ENCODE peak calls at places on chromosomes 6 and 20, in four cellular contexts. G is CD8-positive, alpha-beta T cell; T is PC-3; E is body of pancreas. A is an unnamed sample.

GRCh38 chr20:58898629-58899028 is 46.1 kb downstream of the GNAS start:
- DNase-seq in G (no peak), T (no peak), E (no peak), A (no peak)

GRCh38 chr20:2237059-2237458 is 58.7 kb upstream of the TGM3 start:
- DNase-seq in G (no peak), T (peak), E (peak), A (peak)

GRCh38 chr6:126156973-126157372 is 170.6 kb downstream of the TRMT11 start:
- DNase-seq in G (no peak), T (no peak), E (no peak), A (no peak)

GRCh38 chr20:61556116-61556515 is 304.1 kb downstream of the CDH4 start:
- DNase-seq in G (no peak), T (no peak), E (no peak), A (no peak)

GRCh38 chr6:53347250-53347920 is 1.4 kb downstream of the ELOVL5 start:
- DNase-seq in G (peak), T (peak), E (peak), A (no peak)

GRCh38 chr6:160055378-160055777 is 66.2 kb upstream of the SLC22A1 start:
- DNase-seq in G (no peak), T (no peak), E (no peak), A (no peak)

GRCh38 chr6:2839195-2839981 is 2.3 kb downstream of the SERPINB1 start:
- DNase-seq in G (no peak), T (peak), E (peak), A (peak)

GRCh38 chr6:37565267-37566208 is 65.8 kb upstream of the CCDC167 start:
- DNase-seq in G (no peak), T (no peak), E (no peak), A (no peak)

GRCh38 chr20:57092112-57092899 is 174.1 kb downstream of the BMP7 start:
- DNase-seq in G (peak), T (peak), E (peak), A (no peak)

GRCh38 chr6:85676086-85676729 is 33.5 kb upstream of the SYNCRIP start:
- DNase-seq in G (no peak), T (peak), E (no peak), A (no peak)

GRCh38 chr20:43716757-43717615 is 9.8 kb downstream of the GTSF1L start:
- DNase-seq in G (no peak), T (no peak), E (no peak), A (no peak)

GRCh38 chr6:38973178-38974057 is 75.2 kb upstream of the GLP1R start:
- DNase-seq in G (no peak), T (peak), E (peak), A (peak)

GRCh38 chr6:45500924-45501816 is 123.4 kb upstream of the SUPT3H start:
- DNase-seq in G (no peak), T (no peak), E (no peak), A (no peak)

GRCh38 chr20:478949-479429 is 16.7 kb upstream of the TBC1D20 start:
- DNase-seq in G (peak), T (peak), E (peak), A (no peak)

GRCh38 chr6:19812512-19813119 is 24.6 kb upstream of the ID4 start:
- DNase-seq in G (no peak), T (peak), E (peak), A (no peak)

GRCh38 chr6:26420607-26421235 is 18.6 kb downstream of the BTN3A1 start:
- DNase-seq in G (peak), T (peak), E (peak), A (peak)

GRCh38 chr6:147035891-147036290 is 168.3 kb upstream of the STXBP5 start:
- DNase-seq in G (no peak), T (no peak), E (no peak), A (no peak)

GRCh38 chr20:62804632-62805364 is at the start of gene OGFR:
- DNase-seq in G (peak), T (peak), E (peak), A (peak)

GRCh38 chr6:43936476-43936875 is 166.5 kb downstream of the VEGFA start:
- DNase-seq in G (no peak), T (no peak), E (no peak), A (no peak)

GRCh38 chr6:132380358-132380757 is 20.9 kb downstream of the MOXD1 start:
- DNase-seq in G (no peak), T (no peak), E (no peak), A (no peak)

GRCh38 chr20:9617940-9618339 is 103.5 kb downstream of the LAMP5 start:
- DNase-seq in G (no peak), T (peak), E (peak), A (no peak)

GRCh38 chr6:105587349-105588115 is 184.7 kb upstream of the PREP start:
- DNase-seq in G (peak), T (peak), E (no peak), A (no peak)

GRCh38 chr6:50030350-50030749 is 8.6 kb upstream of the DEFB110 start:
- DNase-seq in G (no peak), T (no peak), E (no peak), A (no peak)

DNA sequence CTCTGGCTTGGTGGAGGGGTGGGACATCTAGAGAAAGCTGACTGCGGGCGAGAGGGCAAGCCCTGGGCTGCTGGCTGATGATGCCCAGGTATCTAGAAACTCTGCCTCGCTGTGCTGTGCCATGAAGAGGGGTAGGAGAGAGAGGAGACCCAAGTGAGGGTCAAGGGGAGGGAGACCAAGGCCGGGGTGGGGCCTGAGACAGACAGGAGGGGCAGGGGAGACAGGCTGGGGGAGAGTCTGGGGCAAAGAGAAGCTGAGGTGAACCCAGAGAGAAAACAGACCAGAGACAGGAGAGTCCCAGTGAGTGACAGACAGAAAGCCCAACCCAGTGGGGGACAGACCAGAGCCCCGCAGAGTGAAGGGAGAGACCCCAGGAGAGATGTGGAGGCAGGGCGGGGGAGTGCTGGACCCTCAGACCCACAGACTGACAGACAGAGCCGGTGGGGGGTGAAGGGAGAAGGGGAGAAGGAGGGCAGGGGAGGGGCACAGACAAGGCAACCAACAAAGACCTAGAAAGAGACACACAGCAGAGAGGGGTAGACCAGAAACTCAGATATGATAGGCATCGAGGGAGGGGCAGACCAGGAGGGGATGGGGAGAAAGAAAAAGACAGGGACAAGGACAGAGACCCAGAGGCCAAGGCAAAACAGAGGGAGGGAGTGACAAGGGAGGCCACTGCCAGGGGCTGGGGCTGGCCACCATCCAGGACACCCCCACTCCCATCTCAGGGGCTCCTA is 5.9 kb downstream of the TEAD3 start:
- DNase-seq in G (no peak), T (no peak), E (no peak), A (no peak)
- H3K4me3 ChIP-seq in G (no peak), T (no peak), E (no peak), A (no peak)

DNA sequence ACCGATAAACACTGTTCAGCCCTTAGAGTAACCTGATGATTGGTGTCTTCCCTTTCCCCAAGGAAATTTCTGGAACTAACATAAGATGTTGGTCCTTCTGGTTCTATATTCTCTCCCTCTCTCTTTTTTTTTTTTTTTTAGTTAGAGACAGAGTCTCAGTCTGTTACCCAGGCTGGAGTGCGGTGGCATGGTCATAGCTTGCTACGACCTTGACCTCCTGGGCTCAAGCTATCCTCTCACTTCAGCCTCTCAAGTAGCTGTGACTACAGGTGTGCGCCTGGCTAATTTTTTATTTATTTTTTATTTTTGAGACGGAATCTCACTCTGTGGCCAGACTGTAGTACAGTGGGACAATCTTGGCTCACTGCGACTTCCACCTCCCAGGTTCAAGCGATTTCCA is 12.9 kb downstream of the PANK2 start:
- DNase-seq in G (no peak), T (no peak), E (no peak), A (no peak)
- H3K4me3 ChIP-seq in G (no peak), T (no peak), E (no peak), A (no peak)

DNA sequence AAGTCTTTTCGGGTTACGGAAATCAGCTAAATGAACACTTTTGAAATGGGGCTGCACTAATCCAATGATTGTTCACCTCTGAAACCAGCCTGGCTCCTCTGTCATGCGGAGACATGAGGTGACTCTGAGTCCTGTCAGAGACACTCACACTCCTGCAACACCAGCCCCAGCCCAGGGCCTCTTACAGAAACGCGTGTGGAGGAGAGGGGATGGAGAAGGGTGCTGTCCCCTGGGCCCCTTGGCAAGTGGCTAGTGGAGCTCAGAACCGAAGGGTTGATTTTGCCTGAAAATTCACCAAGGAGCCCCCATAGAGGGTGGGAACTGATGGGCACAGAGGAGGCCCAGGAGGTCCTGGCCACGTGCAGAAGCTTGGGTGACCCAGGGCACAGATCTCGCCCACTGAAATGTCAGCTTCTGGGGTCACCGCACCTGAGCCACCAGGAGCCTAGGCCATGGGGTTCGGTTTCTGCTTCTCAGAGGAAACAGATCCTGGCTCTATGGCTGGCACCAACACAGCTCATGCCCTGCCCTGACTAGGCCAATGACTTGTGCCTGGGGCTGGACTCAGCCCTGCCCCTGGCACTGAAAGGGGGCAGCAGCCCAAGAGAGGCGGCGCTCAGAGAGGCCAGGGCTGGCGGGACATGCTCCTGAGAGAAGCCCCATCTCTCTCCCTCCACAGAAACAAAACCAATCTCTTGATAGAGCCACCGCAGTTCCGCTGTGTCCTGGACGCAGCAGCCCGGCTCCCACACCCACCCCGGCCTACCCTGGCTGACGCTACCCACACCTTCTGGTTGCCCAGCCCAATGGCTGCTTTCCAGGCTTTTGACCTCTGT is 144.7 kb downstream of the ERMARD start:
- DNase-seq in G (no peak), T (no peak), E (no peak), A (no peak)
- H3K4me3 ChIP-seq in G (no peak), T (no peak), E (no peak), A (no peak)

GRCh38 chr6:5102266-5102970 is 17.3 kb downstream of the PPP1R3G start:
- DNase-seq in G (no peak), T (no peak), E (no peak), A (no peak)
- H3K4me3 ChIP-seq in G (no peak), T (no peak), E (no peak), A (no peak)

GRCh38 chr6:42420741-42421140 is 31.0 kb downstream of the TRERF1 start:
- DNase-seq in G (no peak), T (no peak), E (no peak), A (no peak)

GRCh38 chr6:42419490-42420280 is 32.0 kb downstream of the TRERF1 start:
- DNase-seq in G (no peak), T (no peak), E (no peak), A (no peak)

GRCh38 chr6:42426191-42426590 is 25.5 kb downstream of the TRERF1 start:
- DNase-seq in G (no peak), T (no peak), E (no peak), A (no peak)

GRCh38 chr6:42424906-42425474 is 26.7 kb downstream of the TRERF1 start:
- DNase-seq in G (no peak), T (no peak), E (no peak), A (no peak)

GRCh38 chr6:42423244-42423643 is 28.5 kb downstream of the TRERF1 start:
- DNase-seq in G (peak), T (no peak), E (no peak), A (no peak)
- H3K4me3 ChIP-seq in G (no peak), T (no peak), E (no peak), A (no peak)

GRCh38 chr6:141402489-141402888 is 730.2 kb upstream of the GJE1 start:
- DNase-seq in G (no peak), T (no peak), E (no peak), A (no peak)

GRCh38 chr6:141401851-141402250 is 730.9 kb upstream of the GJE1 start:
- DNase-seq in G (no peak), T (no peak), E (no peak), A (no peak)

GRCh38 chr6:141401168-141401567 is 731.6 kb upstream of the GJE1 start:
- DNase-seq in G (no peak), T (no peak), E (no peak), A (no peak)

GRCh38 chr6:141403103-141403502 is 729.6 kb upstream of the GJE1 start:
- DNase-seq in G (no peak), T (no peak), E (no peak), A (no peak)

DNA sequence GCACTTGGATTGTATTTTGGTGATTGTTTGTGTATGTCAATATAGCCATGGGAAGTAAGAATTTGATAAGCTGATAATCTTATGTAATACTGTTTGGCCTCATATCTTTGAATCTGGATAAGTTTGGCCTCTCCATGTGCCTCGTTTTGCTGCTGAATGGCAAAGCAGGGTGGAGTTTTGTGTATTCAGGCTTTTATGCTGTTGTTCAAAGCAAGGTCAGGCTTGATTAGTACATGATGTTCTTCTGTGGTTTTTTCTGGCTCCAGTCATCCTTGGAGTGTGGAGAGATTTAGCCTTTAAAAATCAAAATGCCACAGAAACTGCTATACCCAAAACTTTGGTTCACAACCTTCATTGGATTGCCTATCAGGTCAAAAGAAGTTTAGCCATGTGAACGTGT is 728.9 kb upstream of the GJE1 start:
- DNase-seq in G (no peak), T (no peak), E (no peak), A (no peak)
- H3K4me3 ChIP-seq in G (no peak), T (no peak), E (no peak), A (no peak)

GRCh38 chr20:59933849-59934585 is 580 bp upstream of the SYCP2 start:
- DNase-seq in G (peak), T (peak), E (peak), A (peak)
- H3K4me3 ChIP-seq in G (peak), T (peak), E (peak), A (peak)

GRCh38 chr6:1312193-1312443 is 220 bp downstream of the FOXQ1 start:
- DNase-seq in G (no peak), T (no peak), E (no peak), A (no peak)

GRCh38 chr6:1314617-1315016 is 2.7 kb downstream of the FOXQ1 start:
- DNase-seq in G (no peak), T (no peak), E (no peak), A (no peak)

GRCh38 chr6:1312444-1313363 is 806 bp downstream of the FOXQ1 start:
- DNase-seq in G (no peak), T (no peak), E (peak), A (no peak)

GRCh38 chr6:1313755-1314503 is 2.0 kb downstream of the FOXQ1 start:
- DNase-seq in G (no peak), T (peak), E (peak), A (no peak)

GRCh38 chr6:1313364-1313754 is 1.5 kb downstream of the FOXQ1 start:
- DNase-seq in G (no peak), T (no peak), E (no peak), A (no peak)
- H3K4me3 ChIP-seq in G (no peak), T (peak), E (no peak), A (no peak)

GRCh38 chr6:6834356-6835342 is 246.1 kb downstream of the LY86 start:
- DNase-seq in G (no peak), T (peak), E (no peak), A (no peak)
- H3K4me3 ChIP-seq in G (no peak), T (no peak), E (no peak), A (no peak)

GRCh38 chr20:13685623-13686022 is 46.9 kb upstream of the TASP1 start:
- DNase-seq in G (no peak), T (no peak), E (no peak), A (no peak)

GRCh38 chr20:13681248-13682125 is 42.8 kb upstream of the TASP1 start:
- DNase-seq in G (no peak), T (peak), E (peak), A (no peak)

GRCh38 chr20:13687827-13688226 is 49.1 kb upstream of the TASP1 start:
- DNase-seq in G (no peak), T (no peak), E (no peak), A (no peak)

GRCh38 chr20:13683833-13684232 is 45.1 kb upstream of the TASP1 start:
- DNase-seq in G (no peak), T (no peak), E (no peak), A (no peak)

GRCh38 chr20:13684566-13685222 is 46.0 kb upstream of the TASP1 start:
- DNase-seq in G (no peak), T (no peak), E (no peak), A (no peak)
- H3K4me3 ChIP-seq in G (no peak), T (no peak), E (no peak), A (no peak)

A was measured in mucosa of descending colon.